ENCODE peak calls at places on chromosomes 5 and 9, in four cellular contexts. Q, F, W and B are unnamed samples.
A peak's percentile ranks its signal among the peaks of the same experiment; 100 is the strongest.

GRCh38 chr5:180785794-180786221 is 16.8 kb downstream of the MGAT1 start:
- DNase-seq in Q (no peak), F (no peak), W (peak; percentile 72), B (peak; percentile 64)

GRCh38 chr5:9830184-9830583 is 200.0 kb upstream of the TAS2R1 start:
- DNase-seq in Q (no peak), F (no peak), W (no peak), B (no peak)

GRCh38 chr5:170571331-170571731 is 67.5 kb downstream of the KCNIP1 start:
- DNase-seq in Q (no peak), F (no peak), W (peak; percentile 61), B (peak; percentile 99)

GRCh38 chr5:28548856-28549255 is 1510.5 kb upstream of the CDH9 start:
- DNase-seq in Q (no peak), F (no peak), W (peak; percentile 32), B (no peak)

GRCh38 chr9:17481565-17481964 is 97.3 kb upstream of the SH3GL2 start:
- DNase-seq in Q (no peak), F (no peak), W (no peak), B (no peak)

GRCh38 chr5:157269165-157269671 is 3.3 kb downstream of the CYFIP2 start:
- DNase-seq in Q (no peak), F (no peak), W (no peak), B (no peak)

GRCh38 chr9:131981116-131981847 is 98.4 kb downstream of the MED27 start:
- DNase-seq in Q (no peak), F (no peak), W (peak; percentile 13), B (no peak)

GRCh38 chr5:153276151-153276550 is 214.3 kb upstream of the GRIA1 start:
- DNase-seq in Q (peak; percentile 3), F (no peak), W (peak; percentile 13), B (peak; percentile 31)

GRCh38 chr9:81146684-81147337 is 542.5 kb downstream of the TLE1 start:
- DNase-seq in Q (no peak), F (no peak), W (peak; percentile 48), B (peak; percentile 67)

GRCh38 chr9:117290809-117291208 is 124.0 kb downstream of the ASTN2 start:
- DNase-seq in Q (no peak), F (no peak), W (no peak), B (peak; percentile 16)

GRCh38 chr5:140402258-140403074 is 833 bp downstream of the ANKHD1 start:
- DNase-seq in Q (peak; percentile 37), F (peak; percentile 42), W (peak; percentile 42), B (no peak)

GRCh38 chr5:120808606-120809005 is 344.5 kb downstream of the PRR16 start:
- DNase-seq in Q (no peak), F (no peak), W (no peak), B (no peak)

GRCh38 chr9:125189011-125189360 is 617 bp downstream of the PPP6C start:
- DNase-seq in Q (no peak), F (no peak), W (no peak), B (no peak)

GRCh38 chr5:101306391-101307137 is 403.5 kb upstream of the ST8SIA4 start:
- DNase-seq in Q (no peak), F (no peak), W (peak; percentile 5), B (peak; percentile 3)

GRCh38 chr9:72477862-72478564 is 43.4 kb upstream of the TMC1 start:
- DNase-seq in Q (no peak), F (no peak), W (peak; percentile 57), B (peak; percentile 83)